ENCODE peak calls at places on chromosomes 11 and 22, in ten cellular contexts. One of them, this sample, is unnamed.

GRCh38 chr22:41910599-41911291 is 4.1 kb downstream of the SHISA8 start:
- DNase-seq in H1: no peak
- DNase-seq in mucosa of descending colon: no peak
- DNase-seq in HCT116: no peak
- DNase-seq in astrocyte: no peak
- DNase-seq in NB4: no peak
- DNase-seq in GM12865: no peak
- DNase-seq in pancreas: no peak
- DNase-seq in MCF 10A: peak; percentile 36
- DNase-seq in astrocyte of the cerebellum: no peak
- DNase-seq in this sample: no peak

GRCh38 chr11:78218707-78219492 is 30.2 kb downstream of the USP35 start:
- DNase-seq in astrocyte: no peak
- DNase-seq in GM12865: no peak
- DNase-seq in H1: no peak
- DNase-seq in astrocyte of the cerebellum: no peak
- DNase-seq in mucosa of descending colon: no peak
- DNase-seq in NB4: no peak
- DNase-seq in MCF 10A: no peak
- DNase-seq in HCT116: no peak
- DNase-seq in pancreas: no peak
- DNase-seq in this sample: no peak

GRCh38 chr11:72681226-72682153 is 7.3 kb upstream of the PDE2A start:
- DNase-seq in astrocyte of the cerebellum: no peak
- DNase-seq in MCF 10A: no peak
- DNase-seq in astrocyte: no peak
- DNase-seq in HCT116: no peak
- DNase-seq in H1: no peak
- DNase-seq in pancreas: no peak
- DNase-seq in GM12865: no peak
- DNase-seq in NB4: peak; percentile 20
- DNase-seq in mucosa of descending colon: no peak
- DNase-seq in this sample: no peak

GRCh38 chr11:61090982-61091372 is 11.3 kb upstream of the CD5 start:
- DNase-seq in astrocyte of the cerebellum: no peak
- DNase-seq in MCF 10A: no peak
- DNase-seq in astrocyte: no peak
- DNase-seq in H1: no peak
- DNase-seq in HCT116: no peak
- DNase-seq in NB4: no peak
- DNase-seq in pancreas: no peak
- DNase-seq in GM12865: no peak
- DNase-seq in mucosa of descending colon: no peak
- DNase-seq in this sample: no peak

GRCh38 chr11:117417342-117417741 is 89.7 kb downstream of the CEP164 start:
- DNase-seq in pancreas: peak; percentile 15
- DNase-seq in H1: no peak
- DNase-seq in astrocyte: no peak
- DNase-seq in GM12865: no peak
- DNase-seq in HCT116: no peak
- DNase-seq in NB4: no peak
- DNase-seq in mucosa of descending colon: no peak
- DNase-seq in MCF 10A: no peak
- DNase-seq in astrocyte of the cerebellum: no peak
- DNase-seq in this sample: no peak

GRCh38 chr11:34427171-34427805 is 11.4 kb upstream of the CAT start:
- DNase-seq in astrocyte: peak; percentile 85
- DNase-seq in astrocyte of the cerebellum: peak; percentile 61
- DNase-seq in MCF 10A: peak; percentile 86
- DNase-seq in HCT116: no peak
- DNase-seq in NB4: peak; percentile 98
- DNase-seq in H1: no peak
- DNase-seq in GM12865: no peak
- DNase-seq in pancreas: no peak
- DNase-seq in mucosa of descending colon: no peak
- DNase-seq in this sample: no peak

GRCh38 chr11:71928739-71929443 is at the start of gene RNF121:
- DNase-seq in MCF 10A: peak; percentile 94
- DNase-seq in NB4: peak; percentile 98
- DNase-seq in H1: peak; percentile 79
- DNase-seq in HCT116: peak; percentile 91
- DNase-seq in GM12865: peak; percentile 98
- DNase-seq in mucosa of descending colon: peak; percentile 99
- DNase-seq in astrocyte: peak; percentile 90
- DNase-seq in astrocyte of the cerebellum: peak; percentile 89
- DNase-seq in pancreas: peak; percentile 96
- DNase-seq in this sample: peak; percentile 98

GRCh38 chr11:1924646-1925372 is 5.3 kb downstream of the TNNT3 start:
- DNase-seq in MCF 10A: no peak
- DNase-seq in NB4: no peak
- DNase-seq in H1: no peak
- DNase-seq in mucosa of descending colon: no peak
- DNase-seq in HCT116: no peak
- DNase-seq in astrocyte of the cerebellum: no peak
- DNase-seq in pancreas: peak; percentile 49
- DNase-seq in GM12865: no peak
- DNase-seq in astrocyte: no peak
- DNase-seq in this sample: no peak

GRCh38 chr11:120494595-120494994 is 17.0 kb upstream of the GRIK4 start:
- DNase-seq in pancreas: no peak
- DNase-seq in astrocyte of the cerebellum: no peak
- DNase-seq in MCF 10A: no peak
- DNase-seq in mucosa of descending colon: no peak
- DNase-seq in astrocyte: no peak
- DNase-seq in HCT116: no peak
- DNase-seq in H1: no peak
- DNase-seq in GM12865: no peak
- DNase-seq in NB4: no peak
- DNase-seq in this sample: no peak

GRCh38 chr11:93489841-93490240 is 53.4 kb downstream of the SMCO4 start:
- DNase-seq in pancreas: no peak
- DNase-seq in H1: no peak
- DNase-seq in astrocyte of the cerebellum: no peak
- DNase-seq in NB4: no peak
- DNase-seq in astrocyte: no peak
- DNase-seq in mucosa of descending colon: no peak
- DNase-seq in MCF 10A: no peak
- DNase-seq in HCT116: no peak
- DNase-seq in GM12865: no peak
- DNase-seq in this sample: no peak

GRCh38 chr11:128193633-128194032 is 393.7 kb downstream of the ETS1 start:
- DNase-seq in pancreas: no peak
- DNase-seq in mucosa of descending colon: no peak
- DNase-seq in HCT116: no peak
- DNase-seq in astrocyte: no peak
- DNase-seq in NB4: no peak
- DNase-seq in MCF 10A: no peak
- DNase-seq in astrocyte of the cerebellum: no peak
- DNase-seq in H1: no peak
- DNase-seq in GM12865: no peak
- DNase-seq in this sample: no peak

GRCh38 chr11:19244621-19245020 is 3.9 kb upstream of the E2F8 start:
- DNase-seq in MCF 10A: peak; percentile 51
- DNase-seq in pancreas: no peak
- DNase-seq in NB4: peak; percentile 47
- DNase-seq in mucosa of descending colon: no peak
- DNase-seq in astrocyte of the cerebellum: no peak
- DNase-seq in astrocyte: no peak
- DNase-seq in GM12865: no peak
- DNase-seq in H1: no peak
- DNase-seq in HCT116: no peak
- DNase-seq in this sample: no peak

GRCh38 chr11:64268687-64269379 is 15.6 kb downstream of the BAD start:
- DNase-seq in astrocyte: peak; percentile 46
- DNase-seq in pancreas: peak; percentile 72
- DNase-seq in mucosa of descending colon: peak; percentile 87
- DNase-seq in astrocyte of the cerebellum: no peak
- DNase-seq in H1: no peak
- DNase-seq in HCT116: no peak
- DNase-seq in MCF 10A: peak; percentile 73
- DNase-seq in NB4: peak; percentile 73
- DNase-seq in GM12865: peak; percentile 83
- DNase-seq in this sample: no peak

GRCh38 chr11:34654491-34655334 is 33.8 kb downstream of the EHF start:
- DNase-seq in GM12865: no peak
- DNase-seq in mucosa of descending colon: no peak
- DNase-seq in MCF 10A: peak; percentile 96
- DNase-seq in NB4: peak; percentile 56
- DNase-seq in astrocyte of the cerebellum: no peak
- DNase-seq in astrocyte: peak; percentile 37
- DNase-seq in pancreas: peak; percentile 61
- DNase-seq in H1: no peak
- DNase-seq in HCT116: peak; percentile 81
- DNase-seq in this sample: no peak

GRCh38 chr11:126549273-126549585 is 193.7 kb downstream of the ST3GAL4 start:
- DNase-seq in H1: no peak
- DNase-seq in mucosa of descending colon: no peak
- DNase-seq in astrocyte: no peak
- DNase-seq in HCT116: no peak
- DNase-seq in MCF 10A: no peak
- DNase-seq in GM12865: no peak
- DNase-seq in NB4: no peak
- DNase-seq in pancreas: no peak
- DNase-seq in astrocyte of the cerebellum: no peak
- DNase-seq in this sample: no peak

GRCh38 chr11:57568330-57568766 is 876 bp upstream of the UBE2L6 start:
- DNase-seq in astrocyte: peak; percentile 27
- DNase-seq in NB4: no peak
- DNase-seq in H1: peak; percentile 63
- DNase-seq in pancreas: peak; percentile 91
- DNase-seq in HCT116: peak; percentile 56
- DNase-seq in GM12865: peak; percentile 87
- DNase-seq in mucosa of descending colon: no peak
- DNase-seq in astrocyte of the cerebellum: no peak
- DNase-seq in MCF 10A: peak; percentile 84
- DNase-seq in this sample: peak; percentile 90
- TF ChIP-seq CTCF in astrocyte: peak; percentile 84
- TF ChIP-seq CTCF in NB4: peak; percentile 94
- TF ChIP-seq CTCF in H1: peak; percentile 96
- TF ChIP-seq CTCF in pancreas: no peak
- TF ChIP-seq CTCF in HCT116: peak; percentile 95
- TF ChIP-seq CTCF in GM12865: peak; percentile 97
- TF ChIP-seq CTCF in mucosa of descending colon: peak; percentile 66
- TF ChIP-seq CTCF in astrocyte of the cerebellum: peak; percentile 94
- TF ChIP-seq CTCF in MCF 10A: peak; percentile 92
- TF ChIP-seq CTCF in this sample: peak; percentile 98

DNA sequence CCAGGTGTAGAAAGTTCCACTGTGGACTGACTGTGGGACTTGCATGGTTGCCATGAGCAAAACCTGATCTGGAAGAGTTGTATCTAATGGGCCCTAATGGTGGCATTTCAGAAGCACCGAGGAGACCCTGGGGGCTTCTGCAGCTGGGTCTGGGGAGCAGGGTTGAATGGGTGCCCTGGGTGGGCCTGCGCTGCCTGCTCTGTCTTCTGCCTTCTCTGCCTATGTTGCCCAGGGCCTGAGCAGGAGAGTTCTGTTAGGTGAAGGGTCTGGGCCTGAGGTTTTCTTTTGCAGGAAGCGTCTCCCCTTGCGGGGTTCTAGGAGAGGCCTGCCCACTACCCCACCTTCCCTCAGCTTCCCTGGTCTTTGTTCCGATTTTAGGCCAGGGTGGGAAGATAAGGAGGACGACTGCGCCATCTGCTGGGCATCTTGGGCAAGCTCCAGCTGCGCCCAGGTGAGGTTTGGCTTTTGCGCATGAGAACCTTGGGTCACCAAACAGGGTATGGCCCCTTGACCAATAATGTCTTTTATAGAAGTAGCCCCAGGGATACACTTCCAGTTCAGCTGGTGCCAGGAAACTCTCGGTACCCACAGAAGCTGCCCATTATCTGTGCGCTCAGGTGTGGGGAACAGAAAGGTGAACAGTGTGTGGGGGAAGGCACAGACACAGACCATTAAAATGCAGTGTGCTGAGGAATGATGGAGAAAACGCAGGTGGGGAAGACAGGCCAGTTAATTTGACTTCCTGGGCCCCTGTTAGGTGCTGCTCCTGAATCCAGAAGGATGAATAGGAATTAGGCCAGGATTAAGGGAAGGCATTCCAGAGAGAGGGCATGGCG is 23.2 kb downstream of the COMMD9 start:
- DNase-seq in GM12865: peak; percentile 61
- DNase-seq in astrocyte: peak; percentile 13
- DNase-seq in pancreas: peak; percentile 84
- DNase-seq in NB4: peak; percentile 56
- DNase-seq in H1: peak; percentile 69
- DNase-seq in astrocyte of the cerebellum: peak; percentile 19
- DNase-seq in mucosa of descending colon: no peak
- DNase-seq in MCF 10A: peak; percentile 68
- DNase-seq in HCT116: peak; percentile 19
- DNase-seq in this sample: peak; percentile 54
- TF ChIP-seq CTCF in GM12865: peak; percentile 84
- TF ChIP-seq CTCF in astrocyte: peak; percentile 83
- TF ChIP-seq CTCF in pancreas: peak; percentile 75
- TF ChIP-seq CTCF in NB4: peak; percentile 83
- TF ChIP-seq CTCF in H1: peak; percentile 94
- TF ChIP-seq CTCF in astrocyte of the cerebellum: peak; percentile 87
- TF ChIP-seq CTCF in mucosa of descending colon: peak; percentile 62
- TF ChIP-seq CTCF in MCF 10A: peak; percentile 92
- TF ChIP-seq CTCF in HCT116: peak; percentile 94
- TF ChIP-seq CTCF in this sample: peak; percentile 93

DNA sequence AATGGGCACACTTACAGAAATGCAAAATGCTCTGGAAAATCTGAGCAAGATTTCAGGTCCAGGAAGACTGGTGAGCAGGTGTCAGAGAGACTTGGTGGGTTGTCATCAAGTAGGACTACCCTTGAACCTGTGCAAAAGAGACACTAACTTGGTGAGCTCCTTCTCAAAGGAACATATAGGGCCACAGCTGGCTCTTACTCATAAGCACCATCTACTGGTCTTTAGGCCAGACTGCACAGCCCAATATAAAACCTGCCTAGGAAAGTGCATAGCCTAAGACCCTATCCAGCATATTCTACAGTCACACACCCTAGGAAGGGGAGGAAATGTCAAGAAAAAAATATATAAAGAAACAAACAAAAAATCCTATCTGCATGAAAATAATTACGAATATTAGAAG is 18.2 kb upstream of the OR10W1 start:
- DNase-seq in astrocyte: peak; percentile 25
- DNase-seq in NB4: peak; percentile 56
- DNase-seq in HCT116: peak; percentile 23
- DNase-seq in H1: no peak
- DNase-seq in MCF 10A: peak; percentile 56
- DNase-seq in mucosa of descending colon: no peak
- DNase-seq in astrocyte of the cerebellum: no peak
- DNase-seq in GM12865: peak; percentile 42
- DNase-seq in pancreas: no peak
- DNase-seq in this sample: peak; percentile 26
- TF ChIP-seq CTCF in astrocyte: peak; percentile 61
- TF ChIP-seq CTCF in NB4: peak; percentile 85
- TF ChIP-seq CTCF in HCT116: peak; percentile 67
- TF ChIP-seq CTCF in H1: no peak
- TF ChIP-seq CTCF in MCF 10A: peak; percentile 69
- TF ChIP-seq CTCF in mucosa of descending colon: peak; percentile 53
- TF ChIP-seq CTCF in astrocyte of the cerebellum: peak; percentile 45
- TF ChIP-seq CTCF in GM12865: peak; percentile 62
- TF ChIP-seq CTCF in pancreas: peak; percentile 8
- TF ChIP-seq CTCF in this sample: peak; percentile 74

DNA sequence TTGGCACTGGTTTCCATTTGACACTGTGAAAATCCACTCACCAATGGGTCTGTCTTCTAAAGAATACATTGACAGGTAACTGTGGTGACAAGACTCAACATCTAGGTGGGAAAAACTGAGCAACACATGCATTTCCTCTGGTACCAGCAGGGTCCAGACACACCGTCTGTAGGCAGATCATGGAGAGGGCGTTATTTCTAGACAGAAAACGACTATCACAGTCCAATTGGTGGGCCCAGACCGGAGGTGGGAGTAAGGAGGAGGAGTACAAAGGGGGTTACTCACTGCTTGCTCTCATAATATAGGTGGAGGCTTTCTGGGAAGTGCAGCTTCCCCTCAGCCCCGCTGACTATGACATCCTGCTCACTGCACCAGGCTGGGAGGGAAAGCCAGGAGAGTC is 9.9 kb downstream of the OVCH2 start:
- DNase-seq in astrocyte of the cerebellum: no peak
- DNase-seq in MCF 10A: no peak
- DNase-seq in pancreas: no peak
- DNase-seq in H1: no peak
- DNase-seq in NB4: no peak
- DNase-seq in HCT116: no peak
- DNase-seq in GM12865: no peak
- DNase-seq in astrocyte: no peak
- DNase-seq in mucosa of descending colon: no peak
- DNase-seq in this sample: no peak
- TF ChIP-seq CTCF in astrocyte of the cerebellum: no peak
- TF ChIP-seq CTCF in MCF 10A: no peak
- TF ChIP-seq CTCF in pancreas: no peak
- TF ChIP-seq CTCF in H1: no peak
- TF ChIP-seq CTCF in NB4: no peak
- TF ChIP-seq CTCF in HCT116: no peak
- TF ChIP-seq CTCF in GM12865: no peak
- TF ChIP-seq CTCF in astrocyte: no peak
- TF ChIP-seq CTCF in mucosa of descending colon: no peak
- TF ChIP-seq CTCF in this sample: no peak

This sample was measured in DND-41.